ENCODE peak calls at places on chromosomes 2 and 18, in seven cellular contexts. One of them, this sample, is unnamed.

GRCh38 chr2:234494361-234495075 is 2.4 kb downstream of the ARL4C start:
- DNase-seq in esophagus muscularis mucosa: no peak
- DNase-seq in GM12878: no peak
- DNase-seq in stomach: peak; percentile 37
- DNase-seq in transverse colon: no peak
- DNase-seq in sigmoid colon: peak; percentile 46
- DNase-seq in HepG2: no peak
- DNase-seq in this sample: no peak

GRCh38 chr2:75276093-75277055 is 77.1 kb upstream of the TACR1 start:
- DNase-seq in esophagus muscularis mucosa: no peak
- DNase-seq in GM12878: no peak
- DNase-seq in stomach: no peak
- DNase-seq in transverse colon: no peak
- DNase-seq in sigmoid colon: no peak
- DNase-seq in HepG2: peak; percentile 11
- DNase-seq in this sample: no peak

GRCh38 chr18:50398947-50399346 is 24.1 kb downstream of the SKA1 start:
- DNase-seq in esophagus muscularis mucosa: no peak
- DNase-seq in GM12878: no peak
- DNase-seq in stomach: no peak
- DNase-seq in transverse colon: no peak
- DNase-seq in sigmoid colon: no peak
- DNase-seq in HepG2: no peak
- DNase-seq in this sample: no peak

GRCh38 chr2:77713412-77713811 is 191.2 kb upstream of the LRRTM4 start:
- DNase-seq in esophagus muscularis mucosa: peak; percentile 29
- DNase-seq in GM12878: no peak
- DNase-seq in stomach: no peak
- DNase-seq in transverse colon: no peak
- DNase-seq in sigmoid colon: no peak
- DNase-seq in HepG2: no peak
- DNase-seq in this sample: no peak

GRCh38 chr2:98601532-98602132 is 6.7 kb downstream of the COA5 start:
- DNase-seq in esophagus muscularis mucosa: peak; percentile 78
- DNase-seq in GM12878: no peak
- DNase-seq in stomach: no peak
- DNase-seq in transverse colon: no peak
- DNase-seq in sigmoid colon: no peak
- DNase-seq in HepG2: peak; percentile 69
- DNase-seq in this sample: no peak

GRCh38 chr2:234702731-234703225 is 205.9 kb upstream of the ARL4C start:
- DNase-seq in esophagus muscularis mucosa: peak; percentile 85
- DNase-seq in GM12878: no peak
- DNase-seq in stomach: no peak
- DNase-seq in transverse colon: no peak
- DNase-seq in sigmoid colon: no peak
- DNase-seq in HepG2: peak; percentile 42
- DNase-seq in this sample: peak; percentile 72

GRCh38 chr2:205858781-205859478 is 176.6 kb downstream of the NRP2 start:
- DNase-seq in esophagus muscularis mucosa: no peak
- DNase-seq in GM12878: no peak
- DNase-seq in stomach: peak; percentile 40
- DNase-seq in transverse colon: peak; percentile 24
- DNase-seq in sigmoid colon: peak; percentile 68
- DNase-seq in HepG2: no peak
- DNase-seq in this sample: no peak

GRCh38 chr18:2655954-2656236 is 369 bp downstream of the SMCHD1 start:
- DNase-seq in esophagus muscularis mucosa: no peak
- DNase-seq in GM12878: no peak
- DNase-seq in stomach: no peak
- DNase-seq in transverse colon: no peak
- DNase-seq in sigmoid colon: peak; percentile 74
- DNase-seq in HepG2: no peak
- DNase-seq in this sample: no peak

GRCh38 chr2:38030590-38031326 is 45.2 kb downstream of the CYP1B1 start:
- DNase-seq in esophagus muscularis mucosa: no peak
- DNase-seq in GM12878: no peak
- DNase-seq in stomach: no peak
- DNase-seq in transverse colon: no peak
- DNase-seq in sigmoid colon: no peak
- DNase-seq in HepG2: no peak
- DNase-seq in this sample: no peak

GRCh38 chr2:54437588-54437987 is 18.5 kb upstream of the SPTBN1 start:
- DNase-seq in esophagus muscularis mucosa: no peak
- DNase-seq in GM12878: no peak
- DNase-seq in stomach: no peak
- DNase-seq in transverse colon: no peak
- DNase-seq in sigmoid colon: no peak
- DNase-seq in HepG2: no peak
- DNase-seq in this sample: no peak

GRCh38 chr2:102006886-102007278 is 15.1 kb downstream of the IL1R2 start:
- DNase-seq in esophagus muscularis mucosa: no peak
- DNase-seq in GM12878: no peak
- DNase-seq in stomach: no peak
- DNase-seq in transverse colon: no peak
- DNase-seq in sigmoid colon: no peak
- DNase-seq in HepG2: no peak
- DNase-seq in this sample: no peak

GRCh38 chr2:150486539-150487484 is 655 bp downstream of the RND3 start:
- DNase-seq in esophagus muscularis mucosa: no peak
- DNase-seq in GM12878: no peak
- DNase-seq in stomach: peak; percentile 50
- DNase-seq in transverse colon: peak; percentile 54
- DNase-seq in sigmoid colon: peak; percentile 80
- DNase-seq in HepG2: no peak
- DNase-seq in this sample: peak; percentile 70

GRCh38 chr18:48711651-48712486 is 173.0 kb downstream of the CTIF start:
- DNase-seq in esophagus muscularis mucosa: no peak
- DNase-seq in GM12878: no peak
- DNase-seq in stomach: no peak
- DNase-seq in transverse colon: peak; percentile 20
- DNase-seq in sigmoid colon: no peak
- DNase-seq in HepG2: peak; percentile 13
- DNase-seq in this sample: no peak

GRCh38 chr2:120441744-120442471 is 96.0 kb downstream of the INHBB start:
- DNase-seq in esophagus muscularis mucosa: no peak
- DNase-seq in GM12878: no peak
- DNase-seq in stomach: peak; percentile 88
- DNase-seq in transverse colon: peak; percentile 46
- DNase-seq in sigmoid colon: peak; percentile 53
- DNase-seq in HepG2: peak; percentile 77
- DNase-seq in this sample: peak; percentile 18

GRCh38 chr2:117232305-117232704 is 582.2 kb upstream of the DDX18 start:
- DNase-seq in esophagus muscularis mucosa: no peak
- DNase-seq in GM12878: no peak
- DNase-seq in stomach: no peak
- DNase-seq in transverse colon: no peak
- DNase-seq in sigmoid colon: no peak
- DNase-seq in HepG2: no peak
- DNase-seq in this sample: no peak

GRCh38 chr2:20231632-20232031 is 6.7 kb upstream of the SDC1 start:
- DNase-seq in esophagus muscularis mucosa: no peak
- DNase-seq in GM12878: no peak
- DNase-seq in stomach: peak; percentile 87
- DNase-seq in transverse colon: peak; percentile 90
- DNase-seq in sigmoid colon: no peak
- DNase-seq in HepG2: peak; percentile 46
- DNase-seq in this sample: peak; percentile 80

GRCh38 chr2:131646669-131647297 is 119.1 kb downstream of the CCDC74A start:
- DNase-seq in esophagus muscularis mucosa: no peak
- DNase-seq in GM12878: no peak
- DNase-seq in stomach: no peak
- DNase-seq in transverse colon: no peak
- DNase-seq in sigmoid colon: no peak
- DNase-seq in HepG2: no peak
- DNase-seq in this sample: no peak

GRCh38 chr2:154132827-154133226 is 261.1 kb downstream of the GALNT13 start:
- DNase-seq in esophagus muscularis mucosa: no peak
- DNase-seq in GM12878: no peak
- DNase-seq in stomach: no peak
- DNase-seq in transverse colon: no peak
- DNase-seq in sigmoid colon: no peak
- DNase-seq in HepG2: no peak
- DNase-seq in this sample: no peak

GRCh38 chr2:173076557-173077345 is 1.1 kb downstream of the MAP3K20 start:
- DNase-seq in esophagus muscularis mucosa: no peak
- DNase-seq in GM12878: peak; percentile 20
- DNase-seq in stomach: peak; percentile 44
- DNase-seq in transverse colon: peak; percentile 28
- DNase-seq in sigmoid colon: peak; percentile 74
- DNase-seq in HepG2: no peak
- DNase-seq in this sample: no peak

GRCh38 chr2:152418688-152419087 is 83.7 kb downstream of the FMNL2 start:
- DNase-seq in esophagus muscularis mucosa: peak; percentile 24
- DNase-seq in GM12878: no peak
- DNase-seq in stomach: no peak
- DNase-seq in transverse colon: no peak
- DNase-seq in sigmoid colon: no peak
- DNase-seq in HepG2: no peak
- DNase-seq in this sample: no peak

GRCh38 chr2:19571773-19572172 is 213.3 kb upstream of the OSR1 start:
- DNase-seq in esophagus muscularis mucosa: peak; percentile 66
- DNase-seq in GM12878: no peak
- DNase-seq in stomach: no peak
- DNase-seq in transverse colon: no peak
- DNase-seq in sigmoid colon: no peak
- DNase-seq in HepG2: no peak
- DNase-seq in this sample: no peak

GRCh38 chr2:152098798-152099654 is at the start of gene CACNB4:
- DNase-seq in esophagus muscularis mucosa: no peak
- DNase-seq in GM12878: no peak
- DNase-seq in stomach: peak; percentile 29
- DNase-seq in transverse colon: no peak
- DNase-seq in sigmoid colon: no peak
- DNase-seq in HepG2: no peak
- DNase-seq in this sample: no peak

GRCh38 chr2:16617282-16618266 is 48.1 kb downstream of the CYRIA start:
- DNase-seq in esophagus muscularis mucosa: no peak
- DNase-seq in GM12878: no peak
- DNase-seq in stomach: peak; percentile 87
- DNase-seq in transverse colon: no peak
- DNase-seq in sigmoid colon: no peak
- DNase-seq in HepG2: no peak
- DNase-seq in this sample: no peak

GRCh38 chr2:190978389-190979053 is 35.5 kb downstream of the STAT1 start:
- DNase-seq in esophagus muscularis mucosa: no peak
- DNase-seq in GM12878: no peak
- DNase-seq in stomach: no peak
- DNase-seq in transverse colon: no peak
- DNase-seq in sigmoid colon: no peak
- DNase-seq in HepG2: no peak
- DNase-seq in this sample: no peak
- TF ChIP-seq POLR2A in esophagus muscularis mucosa: no peak
- TF ChIP-seq POLR2A in GM12878: peak; percentile 73
- TF ChIP-seq POLR2A in stomach: no peak
- TF ChIP-seq POLR2A in transverse colon: no peak
- TF ChIP-seq POLR2A in sigmoid colon: no peak
- TF ChIP-seq POLR2A in HepG2: no peak
- TF ChIP-seq POLR2A in this sample: no peak

GRCh38 chr2:108594982-108595464 is 60.8 kb downstream of the LIMS1 start:
- DNase-seq in esophagus muscularis mucosa: no peak
- DNase-seq in GM12878: no peak
- DNase-seq in stomach: no peak
- DNase-seq in transverse colon: no peak
- DNase-seq in sigmoid colon: no peak
- DNase-seq in HepG2: peak; percentile 64
- DNase-seq in this sample: no peak
- TF ChIP-seq POLR2AphosphoS5 in esophagus muscularis mucosa: no peak
- TF ChIP-seq POLR2AphosphoS5 in GM12878: no peak
- TF ChIP-seq POLR2AphosphoS5 in stomach: no peak
- TF ChIP-seq POLR2AphosphoS5 in transverse colon: no peak
- TF ChIP-seq POLR2AphosphoS5 in sigmoid colon: no peak
- TF ChIP-seq POLR2AphosphoS5 in HepG2: no peak
- TF ChIP-seq POLR2AphosphoS5 in this sample: no peak

DNA sequence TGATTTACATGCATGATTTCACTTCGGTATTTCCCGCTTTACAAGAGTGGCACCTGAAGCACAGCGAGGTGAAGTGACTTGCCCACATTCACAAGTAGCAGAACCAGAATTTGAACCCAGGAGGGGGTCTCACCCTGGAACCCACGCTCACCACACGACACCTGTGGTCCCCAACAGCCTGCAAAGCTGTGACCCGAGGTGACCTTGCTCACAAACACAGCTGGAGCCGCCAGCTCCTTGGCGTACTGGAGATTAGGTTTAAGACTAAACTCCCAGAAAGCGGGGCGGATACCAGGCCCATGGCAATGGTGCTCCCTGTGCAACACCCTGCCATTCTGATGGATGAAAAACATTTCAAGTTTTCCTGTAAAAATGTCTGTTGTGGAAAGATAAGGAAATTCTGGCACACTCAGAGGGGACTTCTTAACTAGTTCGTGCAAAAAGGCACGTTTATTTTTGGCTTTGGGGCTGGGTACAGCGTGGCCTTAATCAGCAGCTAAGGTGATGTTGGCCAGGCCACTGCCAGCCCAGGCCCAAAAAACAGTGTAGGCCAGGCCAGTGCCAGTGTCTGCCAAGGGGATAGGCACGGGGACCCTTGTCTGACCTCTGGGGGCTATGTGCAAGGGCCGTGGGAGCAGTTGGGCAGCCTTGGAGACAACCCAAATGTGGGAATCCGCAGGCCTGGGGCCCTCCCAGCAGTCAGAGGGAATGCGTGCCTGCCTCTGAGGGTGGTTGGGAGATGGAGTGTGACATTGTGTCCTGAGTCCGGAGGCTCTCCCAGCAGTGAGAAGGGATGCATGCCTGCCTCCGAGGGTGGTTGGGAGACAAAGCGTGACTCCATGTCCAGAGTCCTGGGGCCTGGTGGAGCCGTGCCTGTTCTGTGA is 184.9 kb upstream of the HS6ST1 start:
- DNase-seq in esophagus muscularis mucosa: no peak
- DNase-seq in GM12878: no peak
- DNase-seq in stomach: peak; percentile 20
- DNase-seq in transverse colon: no peak
- DNase-seq in sigmoid colon: no peak
- DNase-seq in HepG2: no peak
- DNase-seq in this sample: no peak
- TF ChIP-seq EP300 in esophagus muscularis mucosa: no peak
- TF ChIP-seq EP300 in GM12878: no peak
- TF ChIP-seq EP300 in stomach: no peak
- TF ChIP-seq EP300 in transverse colon: no peak
- TF ChIP-seq EP300 in sigmoid colon: no peak
- TF ChIP-seq EP300 in HepG2: no peak
- TF ChIP-seq EP300 in this sample: no peak

GRCh38 chr2:160628811-160629210 is 135.2 kb upstream of the RBMS1 start:
- DNase-seq in esophagus muscularis mucosa: no peak
- DNase-seq in GM12878: no peak
- DNase-seq in stomach: no peak
- DNase-seq in transverse colon: no peak
- DNase-seq in sigmoid colon: no peak
- DNase-seq in HepG2: no peak
- DNase-seq in this sample: no peak
- TF ChIP-seq POLR2A in esophagus muscularis mucosa: no peak
- TF ChIP-seq POLR2A in GM12878: no peak
- TF ChIP-seq POLR2A in stomach: no peak
- TF ChIP-seq POLR2A in transverse colon: no peak
- TF ChIP-seq POLR2A in sigmoid colon: no peak
- TF ChIP-seq POLR2A in HepG2: no peak
- TF ChIP-seq POLR2A in this sample: no peak

This sample was measured in suprapubic skin.